ENCODE peak calls at places on chromosomes 2 and 18, in four cellular contexts. J is heart left ventricle, Z is PC-3, S is neural crest cell. H is an unnamed sample.

GRCh38 chr2:51000849-51001617 is 30.9 kb downstream of the NRXN1 start:
- DNase-seq in Z (no peak), J (no peak), S (no peak), H (no peak)

GRCh38 chr2:223585691-223586090 is 16.5 kb downstream of the SCG2 start:
- DNase-seq in Z (peak), J (no peak), S (no peak), H (no peak)

GRCh38 chr18:46148810-46149209 is 44.6 kb downstream of the HAUS1 start:
- DNase-seq in J (no peak), Z (peak), S (peak), H (peak)

GRCh38 chr2:19312949-19313348 is 45.5 kb downstream of the OSR1 start:
- DNase-seq in J (no peak), S (no peak), Z (peak), H (no peak)

GRCh38 chr2:186575302-186575701 is 14.6 kb upstream of the ITGAV start:
- DNase-seq in Z (peak), J (peak), S (no peak), H (no peak)

GRCh38 chr18:62525611-62526010 is 2.8 kb downstream of the ZCCHC2 start:
- DNase-seq in S (no peak), J (no peak), Z (peak), H (no peak)

GRCh38 chr2:62014102-62014501 is 108.6 kb downstream of the COMMD1 start:
- DNase-seq in Z (peak), S (no peak), J (peak), H (peak)

GRCh38 chr2:68698567-68699377 is 35.8 kb upstream of the ARHGAP25 start:
- DNase-seq in J (no peak), S (no peak), Z (no peak), H (no peak)

GRCh38 chr2:7020059-7020458 is 102.8 kb downstream of the RNF144A start:
- DNase-seq in Z (no peak), S (no peak), J (no peak), H (no peak)

GRCh38 chr2:204362603-204363002 is 182.7 kb upstream of the PARD3B start:
- DNase-seq in Z (no peak), S (no peak), J (no peak), H (no peak)

GRCh38 chr18:3481696-3482210 is 31.8 kb downstream of the TGIF1 start:
- DNase-seq in J (no peak), Z (peak), S (peak), H (peak)

GRCh38 chr2:10407841-10408648 is 40.1 kb downstream of the ODC1 start:
- DNase-seq in Z (peak), S (no peak), J (peak), H (no peak)

GRCh38 chr2:166516712-166517303 is 22.8 kb upstream of the SCN7A start:
- DNase-seq in S (peak), J (no peak), Z (peak), H (peak)

GRCh38 chr2:58428286-58428552 is 187.1 kb upstream of the FANCL start:
- DNase-seq in J (no peak), S (peak), Z (no peak), H (no peak)

GRCh38 chr2:204441316-204441715 is 104.0 kb upstream of the PARD3B start:
- DNase-seq in Z (no peak), J (no peak), S (no peak), H (no peak)

GRCh38 chr2:68292108-68292710 is 27.5 kb downstream of the CNRIP1 start:
- DNase-seq in S (no peak), J (no peak), Z (peak), H (no peak)

GRCh38 chr2:16198166-16198912 is 258.0 kb downstream of the MYCN start:
- DNase-seq in J (no peak), S (no peak), Z (no peak), H (no peak)

GRCh38 chr2:81093031-81093430 is 788.5 kb upstream of the LRRTM1 start:
- DNase-seq in S (no peak), Z (peak), J (no peak), H (no peak)

GRCh38 chr2:3117650-3118216 is 259.9 kb downstream of the EIPR1 start:
- DNase-seq in S (no peak), Z (no peak), J (no peak), H (no peak)

GRCh38 chr2:11071207-11071606 is 84.1 kb upstream of the SLC66A3 start:
- DNase-seq in J (no peak), S (no peak), Z (no peak), H (no peak)

GRCh38 chr2:173355132-173355865 is 627 bp downstream of the CDCA7 start:
- DNase-seq in S (peak), J (peak), Z (peak), H (peak)

GRCh38 chr18:62281684-62282083 is 43.4 kb upstream of the TNFRSF11A start:
- DNase-seq in S (no peak), J (no peak), Z (peak), H (no peak)

GRCh38 chr2:223589901-223590300 is 12.3 kb downstream of the SCG2 start:
- DNase-seq in S (no peak), Z (no peak), J (no peak), H (no peak)

GRCh38 chr2:222504714-222505113 is 80.4 kb downstream of the SGPP2 start:
- DNase-seq in Z (no peak), S (no peak), J (no peak), H (no peak)

GRCh38 chr2:56077352-56077915 is 106.4 kb upstream of the CCDC85A start:
- DNase-seq in J (no peak), Z (peak), S (peak), H (peak)

GRCh38 chr18:23650963-23651927 is 11.5 kb downstream of the ANKRD29 start:
- DNase-seq in J (no peak), S (no peak), Z (peak), H (no peak)

GRCh38 chr2:70907130-70907756 is 28.5 kb upstream of the ATP6V1B1 start:
- DNase-seq in S (no peak), J (no peak), Z (no peak), H (peak)
- TF ChIP-seq CTCF in S (no peak), J (no peak), Z (no peak), H (no peak)

DNA sequence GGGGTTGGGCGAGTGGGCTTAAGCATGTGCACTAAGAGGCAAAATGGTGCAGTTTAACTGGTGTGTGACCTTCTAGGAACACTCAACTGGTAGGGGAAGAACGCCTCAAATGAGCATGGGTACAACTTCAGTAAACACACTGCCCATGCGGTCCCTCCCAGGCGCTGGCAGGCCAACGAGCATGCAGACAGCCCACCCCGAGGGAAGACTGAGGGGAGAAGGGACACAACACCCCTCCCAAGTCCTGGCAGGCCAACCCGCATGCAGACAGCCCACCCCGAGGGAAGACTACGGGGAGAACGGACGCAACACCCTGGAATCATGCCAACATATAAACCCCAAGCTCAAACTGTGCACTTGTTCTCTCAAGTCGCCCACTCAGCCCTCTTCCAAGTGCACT is 456.0 kb downstream of the FBXO15 start:
- DNase-seq in Z (no peak), S (no peak), J (no peak), H (no peak)
- TF ChIP-seq CTCF in Z (no peak), S (no peak), J (no peak), H (no peak)

DNA sequence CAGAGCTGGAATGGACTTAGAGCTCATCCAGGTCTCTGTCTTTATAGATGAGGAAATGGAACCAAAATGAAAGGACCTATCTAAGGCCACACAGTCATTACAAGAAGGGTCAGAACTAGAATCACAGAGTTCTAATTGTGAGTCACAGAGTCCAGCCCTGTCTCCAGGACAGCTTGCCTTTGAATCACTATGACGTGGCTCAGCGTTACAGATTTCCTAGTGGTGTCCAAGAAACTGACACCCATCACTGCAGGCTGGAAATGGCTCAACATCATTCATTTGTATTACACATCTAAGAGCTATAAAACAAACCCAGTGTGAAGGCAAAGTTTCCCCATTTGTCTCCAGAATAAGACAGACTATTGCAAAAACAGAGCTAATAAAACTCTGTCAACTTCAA is 164.3 kb upstream of the SIX2 start:
- DNase-seq in S (no peak), Z (peak), J (no peak), H (no peak)
- TF ChIP-seq CTCF in S (no peak), Z (no peak), J (no peak), H (no peak)

GRCh38 chr2:126614529-126615279 is 41.3 kb upstream of the GYPC start:
- DNase-seq in J (no peak), S (no peak), Z (no peak), H (no peak)
- TF ChIP-seq CTCF in J (no peak), S (no peak), Z (no peak), H (no peak)

H was measured in glutamatergic neuron.